ENCODE peak calls at places on chromosomes 12 and 14, in five cellular contexts. D is activated naive CD4-positive, alpha-beta T cell treated with anti-CD3 and anti-CD28 coated beads for 36 hours; A is foreskin keratinocyte; S is AG08395; I is ELF-1. P is an unnamed sample.

GRCh38 chr12:55829967-55830600 is 697 bp upstream of the DNAJC14 start:
- DNase-seq in A (no peak), S (no peak), D (peak; percentile 24), I (peak; percentile 52), P (no peak)

GRCh38 chr14:103499709-103500108 is 22.9 kb downstream of the CKB start:
- DNase-seq in S (no peak), I (no peak), A (no peak), D (no peak), P (no peak)

GRCh38 chr12:79521576-79521975 is 169.2 kb downstream of the PAWR start:
- DNase-seq in I (no peak), S (no peak), D (no peak), A (no peak), P (no peak)

GRCh38 chr14:74706101-74706500 is 6.8 kb downstream of the AREL1 start:
- DNase-seq in D (no peak), A (no peak), S (no peak), I (no peak), P (no peak)

GRCh38 chr14:62443796-62444195 is 601.5 kb downstream of the KCNH5 start:
- DNase-seq in D (no peak), I (no peak), S (peak; percentile 13), A (peak; percentile 81), P (peak; percentile 1)

GRCh38 chr14:60161176-60162107 is 3.8 kb downstream of the DHRS7 start:
- DNase-seq in I (peak; percentile 8), S (no peak), A (no peak), D (no peak), P (no peak)

GRCh38 chr12:60830381-60830780 is 1234.6 kb downstream of the SLC16A7 start:
- DNase-seq in I (no peak), S (no peak), A (peak; percentile 12), D (no peak), P (no peak)

GRCh38 chr14:95303552-95303951 is 16.2 kb downstream of the CLMN start:
- DNase-seq in S (no peak), D (no peak), A (no peak), I (no peak), P (no peak)

GRCh38 chr12:122527478-122527944 is 462 bp downstream of the KNTC1 start:
- DNase-seq in S (peak; percentile 9), D (peak; percentile 61), A (no peak), I (no peak), P (no peak)

GRCh38 chr12:49347307-49348237 is 884 bp downstream of the DNAJC22 start:
- DNase-seq in I (peak; percentile 88), D (peak; percentile 77), A (no peak), S (peak; percentile 91), P (peak; percentile 46)

GRCh38 chr12:122323311-122324019 is 57.2 kb upstream of the VPS33A start:
- DNase-seq in A (no peak), I (no peak), D (no peak), S (no peak), P (no peak)

GRCh38 chr14:100645200-100645985 is 58.2 kb upstream of the BEGAIN start:
- DNase-seq in A (peak; percentile 22), D (peak; percentile 97), S (peak; percentile 91), I (peak; percentile 90), P (peak; percentile 70)

GRCh38 chr14:22606380-22606779 is 8.3 kb downstream of the ABHD4 start:
- DNase-seq in I (no peak), D (no peak), A (no peak), S (no peak), P (no peak)

GRCh38 chr12:94621662-94622359 is 28.5 kb downstream of the TMCC3 start:
- DNase-seq in I (no peak), A (peak; percentile 99), D (peak; percentile 66), S (no peak), P (no peak)

GRCh38 chr12:49662998-49663843 is 39.9 kb downstream of the PRPF40B start:
- DNase-seq in I (peak; percentile 82), D (peak; percentile 90), S (peak; percentile 90), A (no peak), P (peak; percentile 70)

P was measured in HFFc6.